ENCODE peak calls at places on chromosomes 2 and 18, in five cellular contexts. O is NCI-H1105 treated with DMSO at 0.1 percent for 48 hours; I is D341Med; M is stimulated activated CD4-positive, alpha-beta T cell treated with anti-CD3 and anti-CD28 coated beads, Interleukin-12 subunit alpha, Interleukin-12 subunit beta, amount 100 ng/mL, for 4 hours; T is heart left ventricle. U is an unnamed sample.

GRCh38 chr2:60297296-60298010 is 256.0 kb downstream of the BCL11A start:
- DNase-seq in O (no peak), I (no peak), M (no peak), T (no peak), U (no peak)

GRCh38 chr2:214808481-214808931 is 977 bp downstream of the BARD1 start:
- DNase-seq in O (peak; percentile 33), I (no peak), M (no peak), T (no peak), U (no peak)

GRCh38 chr18:51241226-51241625 is 43.7 kb upstream of the MEX3C start:
- DNase-seq in O (no peak), I (no peak), M (no peak), T (no peak), U (peak; percentile 39)

GRCh38 chr2:169891593-169892298 is 64.5 kb downstream of the UBR3 start:
- DNase-seq in O (peak; percentile 82), I (no peak), M (no peak), T (no peak), U (no peak)

GRCh38 chr2:1995584-1995983 is 251.3 kb upstream of the PXDN start:
- DNase-seq in O (no peak), I (no peak), M (no peak), T (no peak), U (no peak)

GRCh38 chr18:7288544-7288943 is 57.7 kb downstream of the LRRC30 start:
- DNase-seq in O (no peak), I (no peak), M (no peak), T (no peak), U (no peak)

GRCh38 chr18:13539050-13539449 is 187.3 kb downstream of the FAM210A start:
- DNase-seq in O (no peak), I (no peak), M (no peak), T (no peak), U (no peak)

GRCh38 chr2:173187911-173188788 is 112.5 kb downstream of the MAP3K20 start:
- DNase-seq in O (no peak), I (no peak), M (no peak), T (peak; percentile 28), U (no peak)

GRCh38 chr2:238999290-238999741 is 151.4 kb downstream of the TWIST2 start:
- DNase-seq in O (no peak), I (peak; percentile 4), M (no peak), T (no peak), U (no peak)

GRCh38 chr2:101986804-101987740 is 4.7 kb upstream of the IL1R2 start:
- DNase-seq in O (no peak), I (no peak), M (no peak), T (no peak), U (no peak)

U was measured in WERI-Rb-1.